ENCODE peak calls at places on chromosomes 4 and X, in seven cellular contexts. B is endothelial cell, Q is AG04450, S is fibroblast of the aortic adventitia, K is fibroblast of lung, F is choroid plexus epithelial cell, H is body of pancreas. L is an unnamed sample.

GRCh38 chr4:905485-906214 is 26.5 kb downstream of the GAK start:
- DNase-seq in F (no peak), H (peak), B (no peak), Q (no peak), K (no peak), S (no peak), L (no peak)

GRCh38 chrX:150362599-150363481 is at the start of gene MAMLD1:
- DNase-seq in K (peak), F (peak), B (peak), S (peak), Q (no peak), H (peak), L (peak)

GRCh38 chr4:146245246-146245645 is 30.9 kb downstream of the REELD1 start:
- DNase-seq in K (no peak), Q (no peak), F (no peak), B (no peak), S (peak), H (no peak), L (peak)

GRCh38 chr4:2583092-2583491 is 46.6 kb downstream of the FAM193A start:
- DNase-seq in S (no peak), B (no peak), Q (no peak), K (no peak), H (peak), F (no peak), L (no peak)

GRCh38 chrX:149570668-149571067 is 16.6 kb downstream of the MAGEA9B start:
- DNase-seq in S (peak), H (no peak), F (peak), Q (peak), B (no peak), K (peak), L (no peak)

GRCh38 chr4:39855909-39856512 is 121.7 kb downstream of the PDS5A start:
- DNase-seq in B (no peak), K (peak), Q (no peak), H (no peak), F (peak), S (peak), L (no peak)

GRCh38 chr4:41418444-41418843 is 119.5 kb upstream of the LIMCH1 start:
- DNase-seq in H (peak), B (no peak), K (peak), Q (no peak), F (peak), S (peak), L (no peak)

GRCh38 chrX:19670854-19671620 is 155.7 kb upstream of the MAP3K15 start:
- DNase-seq in B (no peak), F (peak), Q (peak), K (peak), S (peak), H (no peak), L (peak)

DNA sequence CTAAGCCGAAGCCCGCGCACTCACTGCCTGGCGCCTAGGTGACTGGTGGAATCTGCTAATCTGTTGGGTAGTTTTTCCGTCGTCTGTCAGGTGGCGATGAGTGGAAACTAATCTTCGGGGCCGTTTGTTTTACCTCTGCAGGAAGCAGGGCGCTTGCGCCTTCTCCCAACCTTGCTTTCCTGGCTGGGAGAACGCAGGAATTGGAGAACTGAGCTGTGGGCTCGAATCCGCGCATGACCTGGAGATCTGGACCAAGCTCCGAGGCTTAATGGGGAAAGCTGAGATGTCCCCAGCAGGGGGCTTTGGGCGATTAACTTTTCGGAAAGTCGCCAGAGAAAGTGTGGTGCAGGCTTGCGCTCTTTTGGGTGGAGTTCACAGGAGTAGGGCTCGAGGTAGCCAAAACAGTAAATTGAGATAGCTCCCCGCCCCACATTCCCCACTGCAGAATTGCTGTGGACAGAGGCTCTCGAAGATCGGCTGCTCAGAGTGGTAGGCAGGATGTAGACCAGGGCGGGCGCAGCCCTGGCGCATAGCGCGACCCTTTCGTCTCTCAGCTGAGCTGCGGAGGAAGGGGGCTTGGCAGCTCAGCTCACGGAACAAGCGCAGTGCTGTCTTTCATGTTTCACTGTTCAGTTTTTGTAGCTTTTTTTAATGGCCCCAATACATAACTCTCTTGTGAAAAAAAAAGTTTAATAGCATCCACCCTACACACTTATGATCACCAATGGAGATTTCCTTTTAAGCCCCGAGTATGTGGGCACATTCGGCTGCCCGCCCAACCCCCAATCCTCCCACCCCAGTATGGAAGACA is 2.7 kb upstream of the FGF5 start:
- DNase-seq in F (no peak), B (peak), S (no peak), Q (no peak), K (no peak), H (no peak), L (no peak)
- TF ChIP-seq CTCF in F (peak), B (no peak), S (no peak), Q (no peak), K (peak), H (no peak), L (no peak)

GRCh38 chr4:18937746-18938145 is 916.2 kb upstream of the LCORL start:
- DNase-seq in H (no peak), F (peak), K (no peak), Q (no peak), B (no peak), S (no peak), L (no peak)
- TF ChIP-seq CTCF in H (no peak), F (no peak), K (no peak), Q (no peak), B (no peak), S (no peak), L (no peak)

GRCh38 chr4:61740950-61741638 is 541.0 kb downstream of the ADGRL3 start:
- DNase-seq in K (peak), H (no peak), S (no peak), F (peak), B (no peak), Q (no peak), L (no peak)
- TF ChIP-seq CTCF in K (no peak), H (no peak), S (no peak), F (peak), B (no peak), Q (no peak), L (no peak)

DNA sequence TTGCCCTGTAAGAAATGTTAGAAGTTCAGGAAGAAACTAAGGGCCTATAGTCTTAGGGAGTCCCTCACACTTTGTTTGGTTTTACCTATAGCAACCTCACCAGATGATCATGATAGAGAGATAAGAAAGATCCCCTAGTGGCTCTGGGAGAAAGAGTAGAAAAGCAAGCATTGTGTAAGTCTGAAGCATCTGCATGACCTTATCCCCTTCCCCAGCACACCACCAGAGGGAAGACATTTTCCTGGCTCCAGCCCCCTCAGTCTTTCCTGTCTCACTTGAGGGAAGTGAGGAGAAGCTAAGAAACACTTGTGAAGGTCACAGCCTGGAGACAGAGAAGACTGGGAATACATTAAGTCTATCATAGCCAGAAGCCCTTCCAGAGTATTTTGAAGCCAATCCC is 154.0 kb downstream of the EVC2 start:
- DNase-seq in S (no peak), Q (no peak), B (no peak), F (peak), K (no peak), H (no peak), L (no peak)
- TF ChIP-seq CTCF in S (no peak), Q (no peak), B (no peak), F (peak), K (no peak), H (no peak), L (no peak)

GRCh38 chrX:109856974-109857373 is 123.9 kb upstream of the ACSL4 start:
- DNase-seq in F (peak), B (no peak), H (no peak), Q (no peak), K (peak), S (peak), L (no peak)
- TF ChIP-seq CTCF in F (peak), B (peak), H (peak), Q (peak), K (peak), S (peak), L (peak)

DNA sequence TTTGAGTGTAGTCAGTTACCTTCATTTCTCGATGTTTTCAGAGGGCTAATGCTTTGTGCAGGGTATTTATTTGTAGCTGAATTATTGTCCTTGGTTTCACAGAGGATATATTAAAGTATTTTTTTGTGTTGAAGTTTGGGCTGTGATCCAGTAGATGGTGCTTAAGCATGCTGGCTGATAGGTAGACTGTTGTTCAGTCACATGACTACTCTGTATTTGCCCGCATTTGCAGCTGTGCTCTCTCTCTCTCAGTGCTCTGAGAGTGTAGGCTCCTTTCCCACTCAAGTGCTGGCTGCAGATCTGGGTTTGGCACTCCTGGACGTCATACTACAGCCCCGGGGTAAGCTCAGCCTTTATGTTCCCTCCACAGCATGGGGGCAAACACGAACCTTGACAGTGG is 21.7 kb downstream of the RAB40AL start:
- DNase-seq in K (peak), Q (no peak), S (peak), H (peak), F (peak), B (no peak), L (no peak)
- TF ChIP-seq CTCF in K (no peak), Q (no peak), S (no peak), H (no peak), F (no peak), B (no peak), L (no peak)

DNA sequence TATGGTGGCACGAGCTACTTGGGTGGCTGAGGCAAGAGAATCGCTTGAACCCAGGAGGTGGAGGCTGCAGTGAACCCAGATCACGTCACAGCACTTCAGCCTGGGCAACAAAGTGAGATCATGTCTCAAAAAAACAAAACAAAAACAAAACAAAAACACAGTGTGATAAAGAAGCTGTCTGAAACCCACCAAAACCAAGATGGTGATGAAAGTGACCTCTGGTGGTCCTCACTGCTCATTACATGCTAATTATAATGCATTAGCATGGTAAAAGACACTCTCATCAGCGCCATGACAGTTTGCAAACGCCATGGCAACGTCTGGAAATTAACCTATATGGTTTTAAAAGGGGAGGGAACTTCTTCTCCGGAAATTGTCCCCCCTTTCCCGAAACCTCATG is 29.4 kb upstream of the OPHN1 start:
- DNase-seq in S (peak), K (peak), B (peak), H (peak), F (peak), Q (no peak), L (no peak)
- TF ChIP-seq CTCF in S (peak), K (peak), B (peak), H (peak), F (peak), Q (peak), L (no peak)

GRCh38 chr4:134867027-134867426 is 665.4 kb upstream of the PABPC4L start:
- DNase-seq in H (no peak), S (no peak), K (no peak), Q (no peak), B (no peak), F (no peak), L (no peak)

GRCh38 chr4:134862116-134862515 is 660.5 kb upstream of the PABPC4L start:
- DNase-seq in Q (no peak), B (no peak), S (no peak), K (peak), H (no peak), F (peak), L (no peak)

DNA sequence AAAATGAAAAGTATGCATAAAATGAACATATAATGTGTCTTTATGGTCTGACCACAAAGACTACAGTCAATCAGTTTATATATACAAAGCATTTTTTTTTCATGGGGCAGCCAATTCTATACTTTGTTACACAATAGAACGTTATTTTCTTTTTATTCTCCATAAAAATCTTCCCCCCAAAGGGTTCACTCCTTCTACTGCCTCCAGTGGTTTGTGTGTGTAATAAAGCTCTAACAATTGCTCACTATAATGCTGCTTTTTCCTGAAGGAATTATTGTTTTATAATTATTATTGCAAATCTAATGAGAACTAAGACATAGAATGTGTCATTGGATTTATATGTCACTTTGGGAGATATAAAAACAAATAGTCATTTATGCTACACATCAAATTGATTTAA is 664.1 kb upstream of the PABPC4L start:
- DNase-seq in H (no peak), B (no peak), F (no peak), Q (no peak), S (no peak), K (no peak), L (no peak)
- TF ChIP-seq CTCF in H (no peak), B (no peak), F (no peak), Q (peak), S (no peak), K (no peak), L (no peak)

GRCh38 chr4:32133734-32134133 is 1413.6 kb downstream of the PCDH7 start:
- DNase-seq in F (no peak), B (no peak), K (no peak), S (no peak), H (no peak), Q (no peak), L (no peak)

GRCh38 chr4:32140636-32141035 is 1420.5 kb downstream of the PCDH7 start:
- DNase-seq in K (peak), Q (peak), H (no peak), F (peak), B (no peak), S (peak), L (no peak)

GRCh38 chr4:32135642-32136041 is 1415.5 kb downstream of the PCDH7 start:
- DNase-seq in B (no peak), Q (no peak), H (no peak), F (peak), S (peak), K (peak), L (no peak)

GRCh38 chr4:32133141-32133540 is 1413.0 kb downstream of the PCDH7 start:
- DNase-seq in F (peak), H (no peak), K (no peak), S (no peak), Q (no peak), B (no peak), L (no peak)

GRCh38 chr4:32136081-32136787 is 1416.1 kb downstream of the PCDH7 start:
- DNase-seq in B (no peak), S (no peak), Q (no peak), F (no peak), H (no peak), K (no peak), L (no peak)
- TF ChIP-seq CTCF in B (peak), S (no peak), Q (no peak), F (peak), H (no peak), K (no peak), L (no peak)

L was measured in colonic mucosa.